ENCODE peak calls at places on chromosomes 1 and 21, in five cellular contexts. E is AG04449, Y is M059J, A is IMR-90, I is T-helper 2 cell. V is an unnamed sample.

GRCh38 chr1:43359696-43360095 is 915 bp downstream of the CDC20 start:
- DNase-seq in E (no peak), Y (peak; percentile 71), A (no peak), I (no peak), V (no peak)

GRCh38 chr1:179598631-179599030 is 7.0 kb downstream of the TDRD5 start:
- DNase-seq in E (no peak), Y (no peak), A (no peak), I (no peak), V (no peak)

GRCh38 chr1:39940253-39940652 is 14.7 kb upstream of the MFSD2A start:
- DNase-seq in E (no peak), Y (no peak), A (no peak), I (no peak), V (no peak)

GRCh38 chr1:110542730-110543129 is 23.8 kb upstream of the KCNA10 start:
- DNase-seq in E (no peak), Y (peak; percentile 55), A (peak; percentile 43), I (peak; percentile 20), V (no peak)

GRCh38 chr1:25854554-25854953 is 4.7 kb downstream of the AUNIP start:
- DNase-seq in E (no peak), Y (no peak), A (no peak), I (no peak), V (no peak)

GRCh38 chr21:41043008-41043407 is 125.0 kb upstream of the BACE2 start:
- DNase-seq in E (no peak), Y (peak; percentile 32), A (no peak), I (no peak), V (no peak)

GRCh38 chr1:166432655-166433054 is 265.9 kb upstream of the FAM78B start:
- DNase-seq in E (no peak), Y (no peak), A (no peak), I (no peak), V (no peak)

GRCh38 chr1:183967914-183968313 is 69.6 kb downstream of the COLGALT2 start:
- DNase-seq in E (no peak), Y (no peak), A (no peak), I (peak; percentile 57), V (no peak)

GRCh38 chr1:183778006-183778405 is 26.9 kb upstream of the RGL1 start:
- DNase-seq in E (no peak), Y (no peak), A (peak; percentile 26), I (no peak), V (no peak)

GRCh38 chr1:205071801-205072200 is 12.5 kb downstream of the TMEM81 start:
- DNase-seq in E (no peak), Y (no peak), A (no peak), I (no peak), V (no peak)

GRCh38 chr1:205907794-205908193 is 35.5 kb downstream of the SLC26A9 start:
- DNase-seq in E (no peak), Y (peak; percentile 41), A (peak; percentile 49), I (no peak), V (no peak)

GRCh38 chr1:229509576-229509975 is 1.4 kb upstream of the NUP133 start:
- DNase-seq in E (no peak), Y (no peak), A (peak; percentile 91), I (no peak), V (no peak)

GRCh38 chr1:181855380-181855779 is 206.1 kb downstream of the ZNF648 start:
- DNase-seq in E (no peak), Y (no peak), A (no peak), I (no peak), V (no peak)

GRCh38 chr21:40847956-40848355 is 998 bp upstream of the DSCAM start:
- DNase-seq in E (no peak), Y (no peak), A (no peak), I (no peak), V (no peak)

GRCh38 chr1:108962681-108963051 is 618 bp downstream of the CLCC1 start:
- DNase-seq in E (no peak), Y (no peak), A (peak; percentile 6), I (peak; percentile 67), V (peak; percentile 6)

GRCh38 chr1:54804471-54805132 is 3.5 kb upstream of the TTC22 start:
- DNase-seq in E (no peak), Y (peak; percentile 47), A (peak; percentile 4), I (peak; percentile 20), V (no peak)

GRCh38 chr1:59432531-59433439 is 135.9 kb downstream of the FGGY start:
- DNase-seq in E (no peak), Y (no peak), A (no peak), I (peak; percentile 8), V (no peak)

GRCh38 chr1:205152505-205152904 is 30.7 kb upstream of the RBBP5 start:
- DNase-seq in E (no peak), Y (no peak), A (no peak), I (no peak), V (no peak)

GRCh38 chr1:212313616-212314015 is 28.4 kb downstream of the PPP2R5A start:
- DNase-seq in E (peak; percentile 80), Y (peak; percentile 22), A (peak; percentile 56), I (no peak), V (no peak)

GRCh38 chr1:23343246-23344110 is 606 bp downstream of the HNRNPR start:
- DNase-seq in E (peak; percentile 31), Y (peak; percentile 87), A (peak; percentile 82), I (peak; percentile 55), V (peak; percentile 44)

GRCh38 chr1:111538343-111539035 is 35.1 kb upstream of the ADORA3 start:
- DNase-seq in E (peak; percentile 54), Y (peak; percentile 86), A (peak; percentile 76), I (no peak), V (no peak)

GRCh38 chr1:95287078-95287477 is 53.1 kb downstream of the RWDD3 start:
- DNase-seq in E (no peak), Y (peak; percentile 4), A (no peak), I (no peak), V (no peak)

GRCh38 chr1:70948618-70949017 is 99.0 kb downstream of the PTGER3 start:
- DNase-seq in E (no peak), Y (no peak), A (no peak), I (no peak), V (no peak)

GRCh38 chr1:210214573-210215409 is 17.8 kb upstream of the SERTAD4 start:
- DNase-seq in E (no peak), Y (peak; percentile 52), A (no peak), I (no peak), V (no peak)

V was measured in stimulated activated CD8-positive, alpha-beta memory T cell treated with anti-CD3 and anti-CD28 coated beads, Interleukin-7, amount 100 ng/mL, for 4 hours.